ENCODE peak calls at places on chromosomes 5 and 9, in nine cellular contexts. U is ACHN, L is dermis microvascular lymphatic vessel endothelial cell, M is C1 segment of cervical spinal cord, G is left ventricle myocardium superior, R is PC-3, D is iPS DF 19.7, H is left kidney, S is fibroblast of lung. Q is an unnamed sample.

GRCh38 chr5:126285307-126285706 is 137.9 kb upstream of the GRAMD2B start:
- DNase-seq in U (no peak), L (no peak), M (no peak), G (no peak), R (no peak), D (no peak), H (no peak), S (no peak), Q (no peak)

GRCh38 chr5:111530298-111530740 is 18.0 kb upstream of the STARD4 start:
- DNase-seq in U (peak), L (peak), M (no peak), G (peak), R (peak), D (no peak), H (peak), S (no peak), Q (peak)

GRCh38 chr9:70539007-70539406 is 124.5 kb upstream of the KLF9 start:
- DNase-seq in U (no peak), L (no peak), M (no peak), G (no peak), R (no peak), D (no peak), H (no peak), S (no peak), Q (no peak)

GRCh38 chr9:96859461-96860198 is 5.3 kb upstream of the ZNF782 start:
- DNase-seq in U (no peak), L (peak), M (no peak), G (no peak), R (peak), D (no peak), H (peak), S (peak), Q (peak)

GRCh38 chr9:99449726-99450125 is 227.6 kb downstream of the SEC61B start:
- DNase-seq in U (no peak), L (no peak), M (no peak), G (no peak), R (no peak), D (no peak), H (no peak), S (no peak), Q (peak)

GRCh38 chr5:168027002-168027401 is 264.4 kb upstream of the WWC1 start:
- DNase-seq in U (no peak), L (no peak), M (no peak), G (no peak), R (no peak), D (no peak), H (no peak), S (no peak), Q (no peak)

GRCh38 chr9:129183495-129184308 is 5.6 kb upstream of the IER5L start:
- DNase-seq in U (no peak), L (no peak), M (no peak), G (no peak), R (no peak), D (no peak), H (peak), S (no peak), Q (no peak)

GRCh38 chr5:77981820-77982219 is 205.7 kb upstream of the TBCA start:
- DNase-seq in U (peak), L (no peak), M (no peak), G (no peak), R (no peak), D (no peak), H (no peak), S (no peak), Q (no peak)

GRCh38 chr5:115842089-115842881 is 550 bp downstream of the AP3S1 start:
- DNase-seq in U (peak), L (peak), M (no peak), G (no peak), R (peak), D (no peak), H (peak), S (peak), Q (peak)

GRCh38 chr9:4774209-4774608 is 18.5 kb upstream of the RCL1 start:
- DNase-seq in U (no peak), L (no peak), M (no peak), G (no peak), R (no peak), D (no peak), H (no peak), S (peak), Q (no peak)

GRCh38 chr5:120789918-120790714 is 326.0 kb downstream of the PRR16 start:
- DNase-seq in U (no peak), L (no peak), M (no peak), G (no peak), R (no peak), D (no peak), H (peak), S (no peak), Q (no peak)

GRCh38 chr9:137221477-137222111 is 446 bp downstream of the RNF208 start:
- DNase-seq in U (no peak), L (no peak), M (no peak), G (no peak), R (no peak), D (no peak), H (peak), S (no peak), Q (no peak)

GRCh38 chr5:173331956-173332479 is 3.8 kb upstream of the STC2 start:
- DNase-seq in U (peak), L (peak), M (peak), G (peak), R (peak), D (no peak), H (peak), S (peak), Q (peak)

GRCh38 chr9:2087500-2088313 is 72.6 kb downstream of the SMARCA2 start:
- DNase-seq in U (peak), L (peak), M (no peak), G (no peak), R (peak), D (peak), H (no peak), S (peak), Q (peak)

GRCh38 chr9:125119643-125120286 is 23.6 kb downstream of the SCAI start:
- DNase-seq in U (no peak), L (no peak), M (no peak), G (no peak), R (no peak), D (no peak), H (peak), S (peak), Q (no peak)

GRCh38 chr5:159824188-159825153 is 91.8 kb upstream of the ADRA1B start:
- DNase-seq in U (no peak), L (no peak), M (no peak), G (no peak), R (peak), D (no peak), H (no peak), S (no peak), Q (no peak)

GRCh38 chr9:94692601-94693000 is 33.9 kb upstream of the AOPEP start:
- DNase-seq in U (peak), L (no peak), M (no peak), G (no peak), R (peak), D (no peak), H (peak), S (no peak), Q (no peak)

GRCh38 chr5:161645264-161645663 is 40.3 kb upstream of the GABRA6 start:
- DNase-seq in U (no peak), L (no peak), M (no peak), G (no peak), R (no peak), D (no peak), H (no peak), S (no peak), Q (no peak)

GRCh38 chr5:21219255-21219654 is 1231.3 kb upstream of the CDH18 start:
- DNase-seq in U (no peak), L (peak), M (no peak), G (no peak), R (peak), D (no peak), H (peak), S (no peak), Q (no peak)

GRCh38 chr5:166505546-166505945 is 1785.9 kb upstream of the WWC1 start:
- DNase-seq in U (no peak), L (no peak), M (no peak), G (no peak), R (no peak), D (no peak), H (no peak), S (no peak), Q (no peak)

GRCh38 chr9:133115604-133116345 is 5.3 kb downstream of the RALGDS start:
- DNase-seq in U (no peak), L (no peak), M (no peak), G (peak), R (no peak), D (no peak), H (no peak), S (no peak), Q (no peak)

GRCh38 chr9:123749580-123750202 is 180.2 kb downstream of the DENND1A start:
- DNase-seq in U (no peak), L (no peak), M (no peak), G (no peak), R (no peak), D (no peak), H (peak), S (no peak), Q (no peak)

GRCh38 chr5:139295692-139296091 is 2.2 kb downstream of the MATR3 start:
- DNase-seq in U (no peak), L (peak), M (no peak), G (no peak), R (no peak), D (no peak), H (peak), S (no peak), Q (no peak)

GRCh38 chr9:16085167-16085718 is 532.4 kb downstream of the CCDC171 start:
- DNase-seq in U (no peak), L (no peak), M (no peak), G (no peak), R (no peak), D (no peak), H (no peak), S (no peak), Q (no peak)

GRCh38 chr9:92737611-92738299 is 26.9 kb downstream of the BICD2 start:
- DNase-seq in U (no peak), L (no peak), M (no peak), G (no peak), R (no peak), D (no peak), H (no peak), S (no peak), Q (no peak)